ENCODE peak calls at places on chromosomes 2 and 18, in seven cellular contexts. One of them, this sample, is unnamed.

GRCh38 chr2:173658946-173659371 is 304.3 kb downstream of the CDCA7 start:
- DNase-seq in RWPE1: peak; percentile 45
- DNase-seq in heart right ventricle: no peak
- DNase-seq in breast epithelium: no peak
- DNase-seq in psoas muscle: no peak
- DNase-seq in H9: no peak
- DNase-seq in tibial nerve: no peak
- DNase-seq in this sample: no peak

GRCh38 chr2:239802101-239802649 is 223.0 kb downstream of the NDUFA10 start:
- DNase-seq in tibial nerve: no peak
- DNase-seq in breast epithelium: no peak
- DNase-seq in psoas muscle: no peak
- DNase-seq in RWPE1: no peak
- DNase-seq in H9: peak; percentile 18
- DNase-seq in heart right ventricle: no peak
- DNase-seq in this sample: no peak

GRCh38 chr18:27887287-27887686 is 289.6 kb downstream of the CDH2 start:
- DNase-seq in heart right ventricle: no peak
- DNase-seq in psoas muscle: no peak
- DNase-seq in RWPE1: no peak
- DNase-seq in breast epithelium: no peak
- DNase-seq in tibial nerve: no peak
- DNase-seq in H9: no peak
- DNase-seq in this sample: no peak

GRCh38 chr2:195810340-195811098 is 153.5 kb downstream of the SLC39A10 start:
- DNase-seq in psoas muscle: no peak
- DNase-seq in RWPE1: peak; percentile 9
- DNase-seq in tibial nerve: no peak
- DNase-seq in heart right ventricle: no peak
- DNase-seq in H9: no peak
- DNase-seq in breast epithelium: no peak
- DNase-seq in this sample: no peak

GRCh38 chr2:182280128-182280527 is 146.7 kb downstream of the PDE1A start:
- DNase-seq in RWPE1: no peak
- DNase-seq in heart right ventricle: no peak
- DNase-seq in psoas muscle: no peak
- DNase-seq in H9: no peak
- DNase-seq in tibial nerve: no peak
- DNase-seq in breast epithelium: no peak
- DNase-seq in this sample: no peak

GRCh38 chr2:117856415-117857210 is 42.1 kb downstream of the DDX18 start:
- DNase-seq in tibial nerve: no peak
- DNase-seq in H9: no peak
- DNase-seq in heart right ventricle: no peak
- DNase-seq in breast epithelium: no peak
- DNase-seq in psoas muscle: no peak
- DNase-seq in RWPE1: peak; percentile 66
- DNase-seq in this sample: no peak

GRCh38 chr2:48248251-48248933 is 281.6 kb upstream of the STON1 start:
- DNase-seq in psoas muscle: no peak
- DNase-seq in tibial nerve: no peak
- DNase-seq in H9: peak; percentile 36
- DNase-seq in heart right ventricle: no peak
- DNase-seq in breast epithelium: no peak
- DNase-seq in RWPE1: peak; percentile 84
- DNase-seq in this sample: no peak

GRCh38 chr2:197675711-197676188 is 363 bp upstream of the RFTN2 start:
- DNase-seq in breast epithelium: no peak
- DNase-seq in H9: peak; percentile 46
- DNase-seq in heart right ventricle: no peak
- DNase-seq in psoas muscle: no peak
- DNase-seq in tibial nerve: peak; percentile 22
- DNase-seq in RWPE1: no peak
- DNase-seq in this sample: no peak

GRCh38 chr2:228446732-228447131 is 265.2 kb upstream of the SPHKAP start:
- DNase-seq in breast epithelium: no peak
- DNase-seq in RWPE1: no peak
- DNase-seq in H9: no peak
- DNase-seq in tibial nerve: peak; percentile 7
- DNase-seq in psoas muscle: no peak
- DNase-seq in heart right ventricle: no peak
- DNase-seq in this sample: no peak

GRCh38 chr2:68715353-68716041 is 19.1 kb upstream of the ARHGAP25 start:
- DNase-seq in heart right ventricle: no peak
- DNase-seq in RWPE1: peak; percentile 81
- DNase-seq in breast epithelium: peak; percentile 38
- DNase-seq in tibial nerve: peak; percentile 34
- DNase-seq in H9: peak; percentile 88
- DNase-seq in psoas muscle: peak; percentile 30
- DNase-seq in this sample: peak; percentile 66

GRCh38 chr2:109480486-109481195 is 133.1 kb downstream of the SEPTIN10 start:
- DNase-seq in breast epithelium: no peak
- DNase-seq in RWPE1: no peak
- DNase-seq in heart right ventricle: no peak
- DNase-seq in psoas muscle: no peak
- DNase-seq in tibial nerve: no peak
- DNase-seq in H9: no peak
- DNase-seq in this sample: no peak
- H3K27ac ChIP-seq in breast epithelium: peak overlapping the region; percentile 36
- H3K27ac ChIP-seq in RWPE1: no peak overlapping the region
- H3K27ac ChIP-seq in heart right ventricle: no peak overlapping the region
- H3K27ac ChIP-seq in psoas muscle: peak overlapping the region; percentile 56
- H3K27ac ChIP-seq in tibial nerve: no peak overlapping the region
- H3K27ac ChIP-seq in H9: no peak overlapping the region
- H3K27ac ChIP-seq in this sample: peak overlapping the region; percentile 38

GRCh38 chr2:207153266-207153990 is 12.3 kb downstream of the KLF7 start:
- DNase-seq in psoas muscle: no peak
- DNase-seq in H9: no peak
- DNase-seq in tibial nerve: no peak
- DNase-seq in breast epithelium: no peak
- DNase-seq in RWPE1: no peak
- DNase-seq in heart right ventricle: no peak
- DNase-seq in this sample: no peak
- H3K27ac ChIP-seq in psoas muscle: no peak overlapping the region
- H3K27ac ChIP-seq in H9: no peak overlapping the region
- H3K27ac ChIP-seq in tibial nerve: no peak overlapping the region
- H3K27ac ChIP-seq in breast epithelium: peak overlapping the region; percentile 33
- H3K27ac ChIP-seq in RWPE1: no peak overlapping the region
- H3K27ac ChIP-seq in heart right ventricle: no peak overlapping the region
- H3K27ac ChIP-seq in this sample: no peak overlapping the region

GRCh38 chr2:95052804-95053535 is 27.5 kb downstream of the MAL start:
- DNase-seq in heart right ventricle: no peak
- DNase-seq in RWPE1: no peak
- DNase-seq in breast epithelium: no peak
- DNase-seq in psoas muscle: no peak
- DNase-seq in H9: no peak
- DNase-seq in tibial nerve: no peak
- DNase-seq in this sample: no peak

GRCh38 chr2:95053543-95053942 is 28.0 kb downstream of the MAL start:
- DNase-seq in breast epithelium: no peak
- DNase-seq in RWPE1: no peak
- DNase-seq in H9: peak; percentile 58
- DNase-seq in psoas muscle: no peak
- DNase-seq in heart right ventricle: no peak
- DNase-seq in tibial nerve: no peak
- DNase-seq in this sample: no peak

GRCh38 chr2:95052301-95052700 is 26.8 kb downstream of the MAL start:
- DNase-seq in psoas muscle: no peak
- DNase-seq in RWPE1: peak; percentile 76
- DNase-seq in tibial nerve: no peak
- DNase-seq in breast epithelium: no peak
- DNase-seq in heart right ventricle: no peak
- DNase-seq in H9: no peak
- DNase-seq in this sample: no peak

GRCh38 chr2:95056044-95056443 is 30.5 kb downstream of the MAL start:
- DNase-seq in heart right ventricle: no peak
- DNase-seq in RWPE1: no peak
- DNase-seq in psoas muscle: no peak
- DNase-seq in breast epithelium: no peak
- DNase-seq in tibial nerve: no peak
- DNase-seq in H9: no peak
- DNase-seq in this sample: no peak

DNA sequence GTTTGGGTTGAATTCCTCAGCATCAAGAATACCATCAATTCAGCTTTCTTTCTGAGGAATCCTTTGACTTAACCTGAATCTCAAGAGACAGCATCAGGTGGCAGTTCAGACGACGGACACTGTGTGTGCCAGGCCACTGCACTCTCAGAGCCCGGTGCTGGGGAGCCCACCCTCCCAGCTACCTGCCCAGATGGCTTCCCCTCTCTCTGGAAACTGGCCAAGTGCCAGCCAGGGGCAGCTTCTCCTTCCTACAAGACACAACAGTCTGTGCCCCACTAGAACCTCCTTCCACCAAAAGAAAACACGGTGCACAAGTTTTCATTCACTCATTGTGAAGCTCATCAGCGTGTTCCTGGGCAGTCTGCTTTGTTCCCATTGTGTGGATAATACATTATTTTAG is 28.5 kb downstream of the MAL start:
- DNase-seq in H9: no peak
- DNase-seq in psoas muscle: no peak
- DNase-seq in RWPE1: no peak
- DNase-seq in heart right ventricle: no peak
- DNase-seq in breast epithelium: no peak
- DNase-seq in tibial nerve: no peak
- DNase-seq in this sample: no peak
- H3K27ac ChIP-seq in H9: no peak overlapping the region
- H3K27ac ChIP-seq in psoas muscle: no peak overlapping the region
- H3K27ac ChIP-seq in RWPE1: no peak overlapping the region
- H3K27ac ChIP-seq in heart right ventricle: no peak overlapping the region
- H3K27ac ChIP-seq in breast epithelium: no peak overlapping the region
- H3K27ac ChIP-seq in tibial nerve: no peak overlapping the region
- H3K27ac ChIP-seq in this sample: no peak overlapping the region

GRCh38 chr2:189555243-189555642 is 25.3 kb downstream of the SLC40A1 start:
- DNase-seq in RWPE1: no peak
- DNase-seq in breast epithelium: no peak
- DNase-seq in H9: no peak
- DNase-seq in psoas muscle: no peak
- DNase-seq in heart right ventricle: no peak
- DNase-seq in tibial nerve: no peak
- DNase-seq in this sample: no peak
- H3K27ac ChIP-seq in RWPE1: no peak overlapping the region
- H3K27ac ChIP-seq in breast epithelium: no peak overlapping the region
- H3K27ac ChIP-seq in H9: no peak overlapping the region
- H3K27ac ChIP-seq in psoas muscle: no peak overlapping the region
- H3K27ac ChIP-seq in heart right ventricle: no peak overlapping the region
- H3K27ac ChIP-seq in tibial nerve: no peak overlapping the region
- H3K27ac ChIP-seq in this sample: peak overlapping the region; percentile 15

GRCh38 chr2:1804865-1805264 is 60.5 kb upstream of the PXDN start:
- DNase-seq in RWPE1: no peak
- DNase-seq in H9: no peak
- DNase-seq in tibial nerve: no peak
- DNase-seq in psoas muscle: no peak
- DNase-seq in heart right ventricle: no peak
- DNase-seq in breast epithelium: no peak
- DNase-seq in this sample: no peak
- H3K27ac ChIP-seq in RWPE1: no peak overlapping the region
- H3K27ac ChIP-seq in H9: no peak overlapping the region
- H3K27ac ChIP-seq in tibial nerve: no peak overlapping the region
- H3K27ac ChIP-seq in psoas muscle: no peak overlapping the region
- H3K27ac ChIP-seq in heart right ventricle: no peak overlapping the region
- H3K27ac ChIP-seq in breast epithelium: no peak overlapping the region
- H3K27ac ChIP-seq in this sample: no peak overlapping the region

GRCh38 chr2:72361516-72361915 is 213.9 kb upstream of the CYP26B1 start:
- DNase-seq in RWPE1: no peak
- DNase-seq in heart right ventricle: no peak
- DNase-seq in psoas muscle: no peak
- DNase-seq in H9: no peak
- DNase-seq in tibial nerve: no peak
- DNase-seq in breast epithelium: no peak
- DNase-seq in this sample: no peak
- H3K27ac ChIP-seq in RWPE1: no peak overlapping the region
- H3K27ac ChIP-seq in heart right ventricle: no peak overlapping the region
- H3K27ac ChIP-seq in psoas muscle: no peak overlapping the region
- H3K27ac ChIP-seq in H9: no peak overlapping the region
- H3K27ac ChIP-seq in tibial nerve: no peak overlapping the region
- H3K27ac ChIP-seq in breast epithelium: no peak overlapping the region
- H3K27ac ChIP-seq in this sample: no peak overlapping the region

DNA sequence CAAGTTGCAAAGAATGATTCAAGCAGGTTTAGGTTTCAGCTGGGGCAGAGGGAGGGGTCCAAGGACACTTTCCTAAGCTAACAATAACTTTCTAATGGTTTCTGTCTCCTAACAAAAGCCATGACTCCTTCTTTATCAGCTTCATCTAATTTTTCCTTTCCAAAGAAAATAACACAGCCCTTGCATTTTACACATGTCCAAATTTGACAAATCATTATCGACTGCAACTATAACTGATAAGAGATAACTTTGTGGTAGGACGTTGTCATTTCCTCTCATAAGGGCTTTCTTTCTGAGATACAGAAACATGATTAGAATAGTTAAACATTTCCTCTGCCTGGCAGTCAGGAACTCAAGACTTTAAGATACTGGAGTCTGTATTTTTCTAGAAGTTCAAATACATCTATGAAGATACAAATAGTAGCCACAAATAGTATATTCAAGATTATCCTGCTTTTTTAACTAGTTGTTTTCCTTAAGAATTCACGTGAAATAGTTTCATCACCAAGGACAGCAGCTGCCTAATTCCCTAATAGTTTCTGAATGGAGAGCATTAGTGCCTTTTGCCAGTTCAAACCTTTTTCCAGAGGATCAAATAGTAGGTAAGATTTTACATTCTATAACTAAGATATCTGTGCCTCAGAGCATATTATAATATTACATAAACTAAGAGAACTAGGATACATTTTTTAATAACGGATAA is 263.2 kb downstream of the EXOC6B start:
- DNase-seq in psoas muscle: no peak
- DNase-seq in H9: no peak
- DNase-seq in breast epithelium: no peak
- DNase-seq in tibial nerve: no peak
- DNase-seq in RWPE1: no peak
- DNase-seq in heart right ventricle: no peak
- DNase-seq in this sample: no peak
- H3K27ac ChIP-seq in psoas muscle: no peak overlapping the region
- H3K27ac ChIP-seq in H9: no peak overlapping the region
- H3K27ac ChIP-seq in breast epithelium: no peak overlapping the region
- H3K27ac ChIP-seq in tibial nerve: no peak overlapping the region
- H3K27ac ChIP-seq in RWPE1: no peak overlapping the region
- H3K27ac ChIP-seq in heart right ventricle: no peak overlapping the region
- H3K27ac ChIP-seq in this sample: no peak overlapping the region

GRCh38 chr2:223545406-223545805 is 56.8 kb downstream of the SCG2 start:
- DNase-seq in H9: no peak
- DNase-seq in tibial nerve: no peak
- DNase-seq in RWPE1: no peak
- DNase-seq in psoas muscle: no peak
- DNase-seq in breast epithelium: no peak
- DNase-seq in heart right ventricle: no peak
- DNase-seq in this sample: no peak
- H3K27ac ChIP-seq in H9: no peak overlapping the region
- H3K27ac ChIP-seq in tibial nerve: no peak overlapping the region
- H3K27ac ChIP-seq in RWPE1: no peak overlapping the region
- H3K27ac ChIP-seq in psoas muscle: no peak overlapping the region
- H3K27ac ChIP-seq in breast epithelium: no peak overlapping the region
- H3K27ac ChIP-seq in heart right ventricle: no peak overlapping the region
- H3K27ac ChIP-seq in this sample: no peak overlapping the region